ENCODE peak calls at places on chromosome 6, in seven cellular contexts. U, W, D, Y, Q, X and C are unnamed samples.

GRCh38 chr6:81331526-81331925 is 421.0 kb downstream of the TENT5A start:
- DNase-seq in U (no peak), W (peak; percentile 7), D (peak; percentile 16), Y (no peak), Q (no peak), X (no peak), C (no peak)

GRCh38 chr6:444653-445275 is 53.2 kb downstream of the IRF4 start:
- DNase-seq in U (no peak), W (no peak), D (no peak), Y (peak; percentile 16), Q (no peak), X (no peak), C (no peak)

GRCh38 chr6:582370-582769 is 74.5 kb downstream of the HUS1B start:
- DNase-seq in U (peak; percentile 66), W (peak; percentile 45), D (peak; percentile 33), Y (peak; percentile 76), Q (peak; percentile 36), X (peak; percentile 85), C (no peak)

GRCh38 chr6:135274561-135275293 is 93.6 kb downstream of the MYB start:
- DNase-seq in U (no peak), W (peak; percentile 34), D (peak; percentile 74), Y (no peak), Q (no peak), X (no peak), C (no peak)

GRCh38 chr6:168071620-168072019 is 7.4 kb downstream of the FRMD1 start:
- DNase-seq in U (no peak), W (no peak), D (no peak), Y (peak; percentile 78), Q (no peak), X (peak; percentile 79), C (peak; percentile 24)

GRCh38 chr6:113875470-113875869 is 18.3 kb downstream of the MARCKS start:
- DNase-seq in U (no peak), W (peak; percentile 76), D (peak; percentile 34), Y (no peak), Q (no peak), X (peak; percentile 33), C (no peak)

GRCh38 chr6:167661456-167662103 is 165.1 kb upstream of the AFDN start:
- DNase-seq in U (no peak), W (no peak), D (no peak), Y (no peak), Q (no peak), X (no peak), C (no peak)

GRCh38 chr6:8481727-8482126 is 46.4 kb upstream of the SLC35B3 start:
- DNase-seq in U (no peak), W (no peak), D (peak; percentile 3), Y (no peak), Q (peak; percentile 11), X (peak; percentile 72), C (peak; percentile 37)

GRCh38 chr6:167799033-167799933 is 27.4 kb upstream of the AFDN start:
- DNase-seq in U (no peak), W (no peak), D (peak; percentile 32), Y (no peak), Q (no peak), X (peak; percentile 34), C (peak; percentile 65)

GRCh38 chr6:106974999-106975698 is 620 bp upstream of the CD24 start:
- DNase-seq in U (no peak), W (no peak), D (peak; percentile 33), Y (peak; percentile 70), Q (peak; percentile 71), X (peak; percentile 76), C (peak; percentile 61)

DNA sequence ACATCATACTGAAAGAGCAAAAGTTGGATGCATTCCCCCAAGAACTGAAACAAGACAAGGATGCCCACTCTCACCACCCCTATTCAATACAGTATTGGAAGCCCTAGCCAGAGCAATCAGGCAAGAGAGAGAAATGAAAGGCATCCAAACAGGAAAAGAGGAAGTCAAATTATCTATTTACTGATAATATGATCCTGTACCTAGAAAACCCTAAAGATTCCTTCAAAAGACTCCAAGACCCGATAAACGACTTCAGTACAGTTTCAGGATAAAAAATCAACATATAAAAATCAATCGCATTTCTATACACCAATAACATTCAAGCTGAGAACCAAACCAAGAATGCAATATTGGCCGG is 14.5 kb downstream of the CDK19 start:
- DNase-seq in U (no peak), W (no peak), D (no peak), Y (no peak), Q (no peak), X (no peak), C (no peak)
- H2BK120ac ChIP-seq in U (no peak overlapping the region), W (no peak overlapping the region), D (no peak overlapping the region), Y (no peak overlapping the region), Q (no peak overlapping the region), X (no peak overlapping the region), C (no peak overlapping the region)

GRCh38 chr6:147675281-147675680 is 166.8 kb downstream of the SAMD5 start:
- DNase-seq in U (no peak), W (peak; percentile 89), D (no peak), Y (no peak), Q (no peak), X (no peak), C (no peak)
- H3K23ac ChIP-seq in U (no peak overlapping the region), W (no peak overlapping the region), D (no peak overlapping the region), Y (no peak overlapping the region), Q (no peak overlapping the region), X (no peak overlapping the region), C (no peak overlapping the region)

GRCh38 chr6:110552901-110553641 is 76.7 kb upstream of the SLC22A16 start:
- DNase-seq in U (no peak), W (no peak), D (no peak), Y (no peak), Q (no peak), X (no peak), C (no peak)
- H3K27me3 ChIP-seq in U (no peaks in the 10 kb centered on the region), W (no peaks in the 10 kb centered on the region), D (no peaks in the 10 kb centered on the region), Y (no peaks in the 10 kb centered on the region), Q (no peaks in the 10 kb centered on the region), X (no peaks in the 10 kb centered on the region), C (no peaks in the 10 kb centered on the region)

DNA sequence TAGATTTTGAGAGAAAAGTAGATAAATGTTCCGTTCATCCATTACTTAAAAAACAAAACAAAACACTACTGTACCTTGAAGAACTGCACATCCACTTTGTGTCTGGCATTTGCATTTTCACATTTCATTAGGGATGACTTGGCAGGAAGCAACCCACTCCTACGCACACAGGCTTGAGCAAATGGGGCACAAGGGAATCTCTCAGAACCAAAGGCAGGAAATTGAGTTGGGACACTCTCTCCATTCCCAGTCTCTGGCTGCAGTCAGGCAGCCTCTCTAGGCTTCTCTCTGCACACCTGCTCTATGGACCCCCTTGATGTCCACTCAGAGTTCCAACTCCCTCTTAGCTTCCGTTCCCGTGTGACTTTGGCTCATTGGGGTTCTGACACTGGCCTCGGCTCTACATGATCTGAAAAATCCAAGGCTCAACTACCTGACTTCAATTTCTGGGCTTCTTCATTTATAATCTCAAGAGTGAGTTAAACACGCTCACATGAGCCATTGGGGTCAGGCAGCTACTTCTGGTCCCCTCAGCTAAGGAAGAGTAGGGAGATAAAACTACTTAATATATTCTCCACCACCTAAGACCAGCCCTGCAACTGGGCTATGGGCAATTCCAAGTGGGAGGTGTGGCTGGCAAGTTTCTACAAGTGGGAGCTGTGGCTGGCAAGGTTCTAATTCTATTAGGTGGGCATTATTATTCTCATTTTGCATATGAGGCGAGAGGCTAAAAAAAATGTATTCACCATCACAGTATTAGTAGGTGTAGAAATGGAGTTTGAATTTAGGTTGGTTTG is 251.9 kb downstream of the SOD2 start:
- DNase-seq in U (no peak), W (no peak), D (no peak), Y (no peak), Q (no peak), X (no peak), C (no peak)
- H2BK120ac ChIP-seq in U (no peak overlapping the region), W (no peak overlapping the region), D (no peak overlapping the region), Y (no peak overlapping the region), Q (no peak overlapping the region), X (no peak overlapping the region), C (no peak overlapping the region)

GRCh38 chr6:165889636-165890403 is 226.8 kb upstream of the PDE10A start:
- DNase-seq in U (no peak), W (peak; percentile 68), D (peak; percentile 69), Y (peak; percentile 69), Q (peak; percentile 42), X (peak; percentile 83), C (peak; percentile 56)
- H3K23ac ChIP-seq in U (no peak overlapping the region), W (no peak overlapping the region), D (no peak overlapping the region), Y (no peak overlapping the region), Q (no peak overlapping the region), X (no peak overlapping the region), C (no peak overlapping the region)

GRCh38 chr6:27593861-27594260 is 121.0 kb upstream of the ZNF184 start:
- DNase-seq in U (no peak), W (no peak), D (no peak), Y (no peak), Q (no peak), X (no peak), C (no peak)

GRCh38 chr6:27593200-27593818 is 120.4 kb upstream of the ZNF184 start:
- DNase-seq in U (no peak), W (no peak), D (no peak), Y (no peak), Q (no peak), X (no peak), C (no peak)

GRCh38 chr6:27591660-27592059 is 118.8 kb upstream of the ZNF184 start:
- DNase-seq in U (no peak), W (peak; percentile 52), D (peak; percentile 35), Y (peak; percentile 47), Q (peak; percentile 58), X (peak; percentile 85), C (peak; percentile 4)

GRCh38 chr6:27592107-27592480 is 119.2 kb upstream of the ZNF184 start:
- DNase-seq in U (no peak), W (no peak), D (no peak), Y (no peak), Q (no peak), X (peak; percentile 67), C (no peak)

GRCh38 chr6:27592481-27593199 is 119.7 kb upstream of the ZNF184 start:
- DNase-seq in U (no peak), W (peak; percentile 90), D (peak; percentile 87), Y (peak; percentile 81), Q (peak; percentile 72), X (peak; percentile 98), C (peak; percentile 76)
- H3K27me3 ChIP-seq in U (peaks cover 6% of the 10 kb centered on the region), W (no peaks in the 10 kb centered on the region), D (peaks cover 22% of the 10 kb centered on the region), Y (no peaks in the 10 kb centered on the region), Q (peaks cover 25% of the 10 kb centered on the region), X (peaks cover 3% of the 10 kb centered on the region), C (no peaks in the 10 kb centered on the region)